ENCODE peak calls at places on chromosome 11, in six cellular contexts. E, L, P, C, Y and W are unnamed samples.

GRCh38 chr11:17719940-17720795 is 797 bp downstream of the MYOD1 start:
- DNase-seq in E (no peak), L (no peak), P (no peak), C (peak), Y (no peak), W (no peak)

GRCh38 chr11:93085097-93085496 is 112.7 kb downstream of the SLC36A4 start:
- DNase-seq in E (no peak), L (no peak), P (no peak), C (no peak), Y (no peak), W (peak)

GRCh38 chr11:69367211-69367964 is 73.4 kb downstream of the MYEOV start:
- DNase-seq in E (no peak), L (no peak), P (no peak), C (no peak), Y (no peak), W (peak)

GRCh38 chr11:13663631-13664071 is 4.8 kb upstream of the FAR1 start:
- DNase-seq in E (no peak), L (no peak), P (no peak), C (peak), Y (peak), W (peak)

GRCh38 chr11:117456027-117456720 is 128.5 kb downstream of the CEP164 start:
- DNase-seq in E (no peak), L (no peak), P (no peak), C (no peak), Y (no peak), W (no peak)

GRCh38 chr11:10679644-10680043 is 13.9 kb downstream of the IRAG1 start:
- DNase-seq in E (no peak), L (no peak), P (no peak), C (no peak), Y (no peak), W (no peak)

GRCh38 chr11:1160231-1161101 is 2.7 kb downstream of the MUC5AC start:
- DNase-seq in E (no peak), L (no peak), P (no peak), C (no peak), Y (no peak), W (no peak)

GRCh38 chr11:1503708-1504104 is 17.1 kb upstream of the MOB2 start:
- DNase-seq in E (no peak), L (no peak), P (no peak), C (no peak), Y (no peak), W (no peak)

GRCh38 chr11:105124756-105125155 is 14.8 kb downstream of the CARD18 start:
- DNase-seq in E (no peak), L (no peak), P (no peak), C (no peak), Y (no peak), W (no peak)

GRCh38 chr11:76077575-76078150 is 128.6 kb downstream of the WNT11 start:
- DNase-seq in E (no peak), L (no peak), P (no peak), C (peak), Y (peak), W (no peak)

GRCh38 chr11:5336331-5336730 is 7.0 kb downstream of the OR51B5 start:
- DNase-seq in E (no peak), L (no peak), P (no peak), C (peak), Y (peak), W (no peak)

GRCh38 chr11:129023968-129024676 is 81.5 kb upstream of the TP53AIP1 start:
- DNase-seq in E (no peak), L (no peak), P (no peak), C (peak), Y (peak), W (peak)

GRCh38 chr11:112128483-112129121 is 35.3 kb downstream of the IL18 start:
- DNase-seq in E (no peak), L (no peak), P (no peak), C (peak), Y (peak), W (peak)